ENCODE peak calls at places on chromosomes 7 and 10, in eight cellular contexts. G is stomach, J is osteocyte, Z is RWPE1, K is natural killer cell, A is testis, I is epithelial cell of esophagus, U is BJ. R is an unnamed sample.

GRCh38 chr10:66273966-66274519 is 651.8 kb upstream of the LRRTM3 start:
- DNase-seq in G (no peak), J (no peak), Z (no peak), K (no peak), A (no peak), I (no peak), U (no peak), R (no peak)

GRCh38 chr7:6252748-6253147 is 19.7 kb downstream of the CYTH3 start:
- DNase-seq in G (no peak), J (no peak), Z (no peak), K (no peak), A (no peak), I (no peak), U (no peak), R (no peak)

GRCh38 chr7:115613836-115614235 is 416.7 kb downstream of the TFEC start:
- DNase-seq in G (no peak), J (no peak), Z (no peak), K (no peak), A (no peak), I (no peak), U (no peak), R (no peak)

GRCh38 chr7:26090927-26091519 is 61.0 kb upstream of the NFE2L3 start:
- DNase-seq in G (no peak), J (no peak), Z (peak; percentile 57), K (no peak), A (no peak), I (peak; percentile 68), U (peak; percentile 11), R (no peak)

GRCh38 chr10:71266147-71266917 is 52.7 kb upstream of the SLC29A3 start:
- DNase-seq in G (peak; percentile 81), J (no peak), Z (peak; percentile 74), K (no peak), A (no peak), I (no peak), U (no peak), R (no peak)

GRCh38 chr7:111752022-111752582 is 189.8 kb upstream of the IMMP2L start:
- DNase-seq in G (peak; percentile 43), J (no peak), Z (peak; percentile 63), K (no peak), A (peak; percentile 70), I (peak; percentile 67), U (no peak), R (peak; percentile 21)

GRCh38 chr7:5088906-5089305 is 43.2 kb downstream of the RBAK start:
- DNase-seq in G (no peak), J (no peak), Z (no peak), K (no peak), A (no peak), I (peak; percentile 40), U (no peak), R (no peak)

GRCh38 chr7:74051629-74052410 is 23.8 kb downstream of the ELN start:
- DNase-seq in G (peak; percentile 64), J (no peak), Z (peak; percentile 48), K (no peak), A (no peak), I (peak; percentile 42), U (no peak), R (no peak)

GRCh38 chr10:103470755-103471653 is 8.0 kb downstream of the CALHM3 start:
- DNase-seq in G (peak; percentile 47), J (no peak), Z (no peak), K (peak; percentile 62), A (peak; percentile 45), I (no peak), U (no peak), R (peak; percentile 52)

GRCh38 chr7:132650498-132650897 is 74.2 kb upstream of the PLXNA4 start:
- DNase-seq in G (no peak), J (no peak), Z (peak; percentile 46), K (no peak), A (no peak), I (peak; percentile 42), U (peak; percentile 88), R (no peak)

GRCh38 chr10:1324914-1325313 is 268.7 kb downstream of the WDR37 start:
- DNase-seq in G (no peak), J (no peak), Z (no peak), K (no peak), A (no peak), I (no peak), U (no peak), R (no peak)

GRCh38 chr10:12975266-12975665 is 26.2 kb downstream of the CCDC3 start:
- DNase-seq in G (no peak), J (no peak), Z (no peak), K (no peak), A (no peak), I (peak; percentile 62), U (no peak), R (no peak)

GRCh38 chr10:16735626-16736025 is 81.6 kb downstream of the RSU1 start:
- DNase-seq in G (no peak), J (no peak), Z (no peak), K (no peak), A (no peak), I (no peak), U (no peak), R (no peak)

GRCh38 chr7:24978837-24979469 is 1.0 kb downstream of the OSBPL3 start:
- DNase-seq in G (no peak), J (no peak), Z (no peak), K (peak; percentile 24), A (no peak), I (peak; percentile 43), U (no peak), R (no peak)

GRCh38 chr7:24980695-24981543 is 941 bp upstream of the OSBPL3 start:
- DNase-seq in G (peak; percentile 51), J (no peak), Z (peak; percentile 62), K (peak; percentile 28), A (peak; percentile 21), I (peak; percentile 60), U (no peak), R (no peak)

GRCh38 chr7:24981544-24981951 is 1.6 kb upstream of the OSBPL3 start:
- DNase-seq in G (peak; percentile 62), J (no peak), Z (peak; percentile 52), K (peak; percentile 41), A (peak; percentile 44), I (peak; percentile 78), U (no peak), R (peak; percentile 30)

GRCh38 chr7:24979470-24979862 is 512 bp downstream of the OSBPL3 start:
- DNase-seq in G (peak; percentile 78), J (no peak), Z (peak; percentile 58), K (peak; percentile 77), A (peak; percentile 59), I (peak; percentile 85), U (no peak), R (peak; percentile 75)

GRCh38 chr7:24979863-24980694 is at the start of gene OSBPL3:
- DNase-seq in G (peak; percentile 95), J (peak; percentile 97), Z (peak; percentile 98), K (peak; percentile 96), A (peak; percentile 96), I (peak; percentile 95), U (peak; percentile 71), R (peak; percentile 94)
- TF ChIP-seq CTCF in G (no peak), J (no peak), Z (no peak), K (no peak), A (no peak), I (no peak), U (no peak), R (peak; percentile 6)

GRCh38 chr7:66503551-66504031 is 125.1 kb upstream of the KCTD7 start:
- DNase-seq in G (no peak), J (no peak), Z (no peak), K (no peak), A (no peak), I (no peak), U (no peak), R (no peak)

GRCh38 chr7:66504131-66504530 is 124.5 kb upstream of the KCTD7 start:
- DNase-seq in G (no peak), J (no peak), Z (no peak), K (no peak), A (no peak), I (no peak), U (no peak), R (no peak)

GRCh38 chr7:66503036-66503370 is 125.7 kb upstream of the KCTD7 start:
- DNase-seq in G (no peak), J (no peak), Z (no peak), K (no peak), A (no peak), I (no peak), U (no peak), R (no peak)

GRCh38 chr7:66500087-66500486 is 128.6 kb upstream of the KCTD7 start:
- DNase-seq in G (no peak), J (no peak), Z (no peak), K (no peak), A (no peak), I (peak; percentile 47), U (no peak), R (no peak)

GRCh38 chr7:66502230-66503035 is 126.2 kb upstream of the KCTD7 start:
- DNase-seq in G (no peak), J (no peak), Z (no peak), K (no peak), A (no peak), I (no peak), U (no peak), R (no peak)
- TF ChIP-seq CTCF in G (no peak), J (no peak), Z (no peak), K (no peak), A (no peak), I (no peak), U (peak; percentile 7), R (no peak)

GRCh38 chr7:91850455-91850854 is 30.0 kb downstream of the MTERF1 start:
- DNase-seq in G (no peak), J (no peak), Z (peak; percentile 81), K (no peak), A (no peak), I (peak; percentile 84), U (no peak), R (no peak)

GRCh38 chr7:91846436-91846835 is 34.1 kb downstream of the MTERF1 start:
- DNase-seq in G (no peak), J (no peak), Z (no peak), K (no peak), A (no peak), I (no peak), U (peak; percentile 9), R (no peak)

GRCh38 chr7:91847881-91848599 is 32.5 kb downstream of the MTERF1 start:
- DNase-seq in G (no peak), J (no peak), Z (no peak), K (no peak), A (no peak), I (no peak), U (no peak), R (no peak)

GRCh38 chr7:91852263-91852741 is 28.2 kb downstream of the MTERF1 start:
- DNase-seq in G (no peak), J (no peak), Z (no peak), K (no peak), A (no peak), I (peak; percentile 81), U (no peak), R (no peak)
- TF ChIP-seq CTCF in G (no peak), J (no peak), Z (no peak), K (no peak), A (no peak), I (peak; percentile 46), U (peak; percentile 12), R (no peak)

DNA sequence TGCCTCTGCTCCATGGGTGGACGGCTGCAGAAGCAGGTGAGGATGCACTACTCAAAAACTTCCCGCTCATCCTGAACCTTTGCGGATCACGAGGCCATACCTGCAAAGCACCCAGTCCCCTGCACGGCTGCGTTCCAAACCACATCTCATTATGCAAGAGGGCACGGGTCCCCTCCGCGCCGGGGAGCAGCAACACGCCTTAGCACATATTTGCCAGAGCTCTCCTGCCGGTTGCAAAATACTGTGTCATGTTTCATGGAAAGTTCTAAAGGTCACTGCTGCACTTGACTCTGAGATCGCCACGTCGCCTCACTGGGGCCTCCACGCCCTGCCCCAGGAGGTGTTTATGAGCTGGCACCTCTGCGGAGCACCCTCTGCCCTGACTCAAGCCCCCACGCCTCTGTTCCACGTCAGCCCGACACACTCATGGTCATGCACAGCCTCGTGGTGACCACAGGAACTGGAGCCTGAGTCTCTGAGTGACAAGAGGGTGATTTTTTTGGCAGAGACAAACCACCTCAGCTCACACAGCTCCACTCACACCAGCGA is 131.8 kb downstream of the PRKAG2 start:
- DNase-seq in G (peak; percentile 86), J (no peak), Z (peak; percentile 51), K (peak; percentile 30), A (no peak), I (peak; percentile 77), U (no peak), R (no peak)
- TF ChIP-seq CTCF in G (peak; percentile 23), J (peak; percentile 59), Z (peak; percentile 55), K (no peak), A (no peak), I (peak; percentile 46), U (peak; percentile 49), R (no peak)